ENCODE peak calls at places on chromosomes 16 and 17, in six cellular contexts. O is uterus; H is CD8-positive, alpha-beta T cell; I is IMR-90; D is AG04449; S is fibroblast of the aortic adventitia. W is an unnamed sample.

GRCh38 chr16:87043273-87044030 is 273.7 kb downstream of the C16orf95 start:
- DNase-seq in D (no peak), I (peak), H (no peak), S (peak), O (no peak), W (no peak)

GRCh38 chr16:56871172-56871593 is 6.2 kb downstream of the SLC12A3 start:
- DNase-seq in I (peak), S (peak), O (no peak), H (no peak), D (no peak), W (no peak)

GRCh38 chr17:1829189-1829578 is 518 bp downstream of the SMYD4 start:
- DNase-seq in D (no peak), S (peak), H (no peak), O (peak), I (no peak), W (no peak)

GRCh38 chr16:27189335-27189972 is 13.9 kb upstream of the KDM8 start:
- DNase-seq in S (no peak), I (no peak), O (no peak), H (no peak), D (no peak), W (no peak)

GRCh38 chr17:81285179-81285878 is 9.8 kb downstream of the SLC38A10 start:
- DNase-seq in I (peak), S (peak), D (no peak), O (peak), H (peak), W (no peak)

GRCh38 chr16:66742409-66742808 is 9.0 kb downstream of the DYNC1LI2 start:
- DNase-seq in O (no peak), S (no peak), D (no peak), I (no peak), H (no peak), W (no peak)

GRCh38 chr16:79845734-79846135 is 245.2 kb upstream of the MAF start:
- DNase-seq in I (no peak), S (no peak), H (no peak), D (no peak), O (no peak), W (no peak)

GRCh38 chr17:12406623-12407228 is 259.0 kb upstream of the MYOCD start:
- DNase-seq in S (no peak), D (no peak), I (peak), O (no peak), H (no peak), W (no peak)

GRCh38 chr17:76265624-76266243 is 586 bp downstream of the UBALD2 start:
- DNase-seq in I (peak), O (no peak), S (peak), H (peak), D (no peak), W (no peak)

GRCh38 chr17:3667366-3668278 is 756 bp downstream of the TAX1BP3 start:
- DNase-seq in S (peak), I (peak), H (no peak), D (peak), O (peak), W (peak)

GRCh38 chr16:89491238-89491869 is 993 bp upstream of the ANKRD11 start:
- DNase-seq in O (no peak), I (no peak), H (no peak), S (peak), D (no peak), W (no peak)

GRCh38 chr17:46733837-46734516 is 84.5 kb downstream of the WNT3 start:
- DNase-seq in O (no peak), I (peak), D (no peak), S (peak), H (no peak), W (no peak)

GRCh38 chr17:14779236-14779635 is 478.4 kb downstream of the HS3ST3B1 start:
- DNase-seq in H (no peak), S (no peak), O (no peak), I (no peak), D (no peak), W (no peak)

GRCh38 chr16:17125671-17126070 is 345.1 kb downstream of the XYLT1 start:
- DNase-seq in I (peak), D (no peak), O (no peak), S (no peak), H (no peak), W (no peak)

GRCh38 chr17:73727941-73728340 is 83.7 kb upstream of the SDK2 start:
- DNase-seq in I (no peak), S (no peak), H (no peak), D (no peak), O (no peak), W (no peak)

GRCh38 chr17:73722163-73722562 is 77.9 kb upstream of the SDK2 start:
- DNase-seq in I (no peak), S (no peak), H (peak), D (no peak), O (no peak), W (no peak)

GRCh38 chr16:1859650-1860049 is 12.3 kb downstream of the MEIOB start:
- DNase-seq in D (no peak), S (no peak), I (no peak), H (no peak), O (no peak), W (no peak)

GRCh38 chr16:85514295-85514600 is 98.9 kb upstream of the GSE1 start:
- DNase-seq in I (peak), D (no peak), O (no peak), S (no peak), H (no peak), W (no peak)

GRCh38 chr17:1324201-1324750 is 44.8 kb downstream of the TRARG1 start:
- DNase-seq in H (no peak), D (no peak), O (no peak), I (no peak), S (no peak), W (no peak)

GRCh38 chr17:30954046-30954805 is 16.6 kb upstream of the RNF135 start:
- DNase-seq in S (peak), H (no peak), I (peak), D (no peak), O (no peak), W (no peak)

GRCh38 chr17:43845772-43846171 is 1.2 kb upstream of the CD300LG start:
- DNase-seq in D (no peak), S (no peak), H (no peak), I (no peak), O (no peak), W (no peak)

GRCh38 chr17:43846221-43846712 is 709 bp upstream of the CD300LG start:
- DNase-seq in S (peak), H (peak), I (peak), D (peak), O (peak), W (no peak)

GRCh38 chr17:43849116-43849515 is 2.1 kb downstream of the CD300LG start:
- DNase-seq in O (no peak), I (no peak), S (no peak), H (no peak), D (no peak), W (no peak)

GRCh38 chr17:43848601-43849000 is 1.6 kb downstream of the CD300LG start:
- DNase-seq in H (no peak), O (no peak), I (no peak), S (no peak), D (no peak), W (no peak)

DNA sequence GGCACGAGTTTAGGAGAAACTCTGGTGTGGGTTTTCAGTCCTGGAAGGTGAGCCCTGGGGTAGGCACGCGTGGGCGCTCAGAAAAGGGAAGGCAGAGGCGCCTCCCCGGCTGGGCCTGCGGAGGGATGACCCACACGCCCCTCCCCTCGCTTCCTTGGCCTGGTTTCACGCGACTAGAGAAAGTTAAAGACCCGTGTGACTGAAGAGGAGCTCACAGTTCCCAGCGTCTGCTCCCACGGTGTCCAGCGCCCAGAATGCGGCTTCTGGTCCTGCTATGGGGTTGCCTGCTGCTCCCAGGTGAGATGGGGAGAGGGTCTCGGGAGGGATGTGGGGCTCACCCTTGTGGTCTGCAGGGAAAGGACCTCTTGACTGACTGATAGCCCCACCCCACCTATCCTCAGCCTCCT is at the start of gene CD300LG:
- DNase-seq in I (no peak), S (no peak), H (no peak), O (peak), D (no peak), W (no peak)
- H3K4me3 ChIP-seq in I (no peak), S (no peak), H (no peak), O (no peak), D (no peak), W (no peak)

GRCh38 chr17:78174870-78175642 is 6.7 kb downstream of the SYNGR2 start:
- DNase-seq in D (no peak), O (no peak), I (no peak), H (no peak), S (no peak), W (no peak)
- TF ChIP-seq CTCF in D (no peak), O (no peak), I (no peak), H (no peak), S (no peak), W (peak)

DNA sequence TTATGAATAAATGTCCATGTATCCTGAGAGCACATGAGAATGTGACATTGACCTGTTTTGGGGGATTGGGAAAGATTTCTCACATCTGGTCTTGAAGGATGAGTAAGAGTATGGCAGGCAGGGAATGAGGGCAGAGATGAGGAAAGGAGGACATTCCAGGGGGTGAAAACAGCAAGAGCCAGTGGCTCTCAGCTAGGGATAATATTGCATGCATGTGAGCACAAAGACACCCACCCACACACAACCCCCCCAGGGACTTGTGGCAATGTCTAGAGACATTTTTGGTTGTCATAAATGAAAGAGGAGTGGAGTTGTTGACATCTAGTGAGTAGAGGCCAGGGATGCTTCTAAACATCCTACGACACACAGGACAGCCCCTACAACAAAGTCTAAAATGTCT is 6.0 kb downstream of the MYO1D start:
- DNase-seq in D (no peak), S (peak), I (no peak), O (no peak), H (no peak), W (no peak)
- H3K4me3 ChIP-seq in D (no peak), S (no peak), I (no peak), O (no peak), H (no peak), W (no peak)

GRCh38 chr17:37888881-37889280 is 35.3 kb upstream of the TBC1D3K start:
- DNase-seq in I (no peak), O (no peak), D (no peak), H (no peak), S (no peak), W (no peak)
- TF ChIP-seq CTCF in I (no peak), O (no peak), D (no peak), H (no peak), S (no peak), W (no peak)

GRCh38 chr17:75036643-75037268 is 10.0 kb downstream of the ATP5PD start:
- DNase-seq in I (peak), O (peak), S (peak), D (no peak), H (peak), W (no peak)
- H3K4me3 ChIP-seq in I (no peak), O (no peak), S (peak), D (no peak), H (peak), W (no peak)

GRCh38 chr16:4574919-4575705 is 19.0 kb downstream of the C16orf96 start:
- DNase-seq in O (no peak), S (no peak), D (no peak), I (no peak), H (no peak), W (no peak)
- TF ChIP-seq CTCF in O (no peak), S (no peak), D (no peak), I (no peak), H (no peak), W (no peak)

GRCh38 chr17:64084940-64085649 is 44.8 kb downstream of the ERN1 start:
- DNase-seq in O (no peak), S (no peak), H (no peak), I (no peak), D (no peak), W (no peak)

GRCh38 chr17:64083093-64083492 is 46.9 kb downstream of the ERN1 start:
- DNase-seq in H (no peak), D (no peak), I (no peak), O (no peak), S (no peak), W (no peak)

GRCh38 chr17:64081802-64082799 is 47.8 kb downstream of the ERN1 start:
- DNase-seq in D (no peak), O (no peak), I (peak), H (peak), S (peak), W (no peak)

GRCh38 chr17:64084086-64084939 is 45.6 kb downstream of the ERN1 start:
- DNase-seq in O (no peak), I (peak), H (no peak), D (no peak), S (peak), W (no peak)

GRCh38 chr17:64083571-64084085 is 46.3 kb downstream of the ERN1 start:
- DNase-seq in S (no peak), I (no peak), H (no peak), O (no peak), D (no peak), W (no peak)
- H3K4me3 ChIP-seq in S (no peak), I (no peak), H (no peak), O (no peak), D (no peak), W (no peak)

W was measured in retinal pigment epithelial cell.